ENCODE peak calls at places on chromosome 7, in ten cellular contexts. V is endothelial cell; P is stimulated activated effector memory CD8-positive, alpha-beta T cell treated with anti-CD3 and anti-CD28 coated beads, Interleukin-12 subunit alpha, Interleukin-12 subunit beta, amount 100 ng/mL, for 72 hours; C is amniotic stem cell; A is activated effector memory CD4-positive, alpha-beta T cell treated with anti-CD3 and anti-CD28 coated beads, Interleukin-2, amount 50 U/mL, for 16 hours; Y is effector memory CD4-positive, alpha-beta T cell; X is LHCN-M2; H is glomerular endothelial cell; J is stimulated activated CD4-positive, alpha-beta T cell treated with anti-CD3 and anti-CD28 coated beads, Interleukin-15, amount 100 ng/mL, for 48 hours; K is amygdala. Q is an unnamed sample.

GRCh38 chr7:139095194-139095659 is 14.3 kb downstream of the ZC3HAV1 start:
- DNase-seq in V (no peak), P (no peak), C (no peak), A (peak), Y (peak), X (no peak), H (no peak), J (peak), K (no peak), Q (no peak)

GRCh38 chr7:132575336-132575986 is 809 bp downstream of the PLXNA4 start:
- DNase-seq in V (peak), P (no peak), C (peak), A (no peak), Y (no peak), X (peak), H (no peak), J (no peak), K (peak), Q (no peak)

GRCh38 chr7:45257284-45257683 is 99.7 kb downstream of the RAMP3 start:
- DNase-seq in V (no peak), P (no peak), C (no peak), A (no peak), Y (no peak), X (no peak), H (no peak), J (no peak), K (no peak), Q (no peak)

GRCh38 chr7:34043461-34044318 is 138.4 kb downstream of the BMPER start:
- DNase-seq in V (no peak), P (no peak), C (no peak), A (no peak), Y (no peak), X (no peak), H (no peak), J (no peak), K (no peak), Q (no peak)

GRCh38 chr7:5349437-5350173 is 66.9 kb downstream of the SLC29A4 start:
- DNase-seq in V (no peak), P (no peak), C (no peak), A (no peak), Y (no peak), X (no peak), H (no peak), J (no peak), K (no peak), Q (no peak)

GRCh38 chr7:95394370-95394769 is 1.8 kb downstream of the PON3 start:
- DNase-seq in V (no peak), P (no peak), C (no peak), A (no peak), Y (no peak), X (no peak), H (no peak), J (no peak), K (no peak), Q (no peak)

GRCh38 chr7:43535810-43536585 is 46.9 kb upstream of the STK17A start:
- DNase-seq in V (no peak), P (no peak), C (peak), A (no peak), Y (no peak), X (peak), H (no peak), J (no peak), K (no peak), Q (no peak)

GRCh38 chr7:1946461-1947450 is 276.7 kb downstream of the ELFN1 start:
- DNase-seq in V (no peak), P (no peak), C (no peak), A (no peak), Y (no peak), X (no peak), H (no peak), J (no peak), K (no peak), Q (no peak)

GRCh38 chr7:81094952-81095351 is 176.1 kb upstream of the SEMA3C start:
- DNase-seq in V (no peak), P (no peak), C (no peak), A (no peak), Y (no peak), X (peak), H (no peak), J (no peak), K (no peak), Q (no peak)

GRCh38 chr7:42006801-42007394 is 230.1 kb downstream of the GLI3 start:
- DNase-seq in V (no peak), P (no peak), C (no peak), A (no peak), Y (no peak), X (no peak), H (no peak), J (no peak), K (no peak), Q (no peak)

GRCh38 chr7:1193593-1194424 is 33.8 kb upstream of the ZFAND2A start:
- DNase-seq in V (peak), P (no peak), C (no peak), A (peak), Y (no peak), X (peak), H (no peak), J (no peak), K (peak), Q (peak)

GRCh38 chr7:44639701-44640321 is 33.4 kb downstream of the OGDH start:
- DNase-seq in V (peak), P (no peak), C (peak), A (no peak), Y (no peak), X (peak), H (peak), J (no peak), K (no peak), Q (no peak)

GRCh38 chr7:120993575-120994191 is 5.2 kb downstream of the CPED1 start:
- DNase-seq in V (no peak), P (no peak), C (no peak), A (no peak), Y (no peak), X (peak), H (no peak), J (no peak), K (no peak), Q (no peak)

GRCh38 chr7:34153680-34154270 is 248.4 kb downstream of the BMPER start:
- DNase-seq in V (no peak), P (no peak), C (no peak), A (no peak), Y (no peak), X (no peak), H (no peak), J (no peak), K (no peak), Q (no peak)

GRCh38 chr7:149209518-149210269 is 14.3 kb downstream of the ZNF282 start:
- DNase-seq in V (peak), P (peak), C (no peak), A (peak), Y (peak), X (peak), H (no peak), J (peak), K (no peak), Q (peak)

Q was measured in left colon.